ENCODE peak calls at places on chromosomes 1 and 21, in ten cellular contexts. R is anterior cingulate cortex; C is stimulated activated CD4-positive, alpha-beta T cell treated with anti-CD3 and anti-CD28 coated beads, TNF-alpha, amount 100 ng/mL, for 1 hour; T is omental fat pad; M is activated T-cell treated with anti-CD3 and anti-CD28 coated beads, Interleukin-2, amount 50 U/mL, for 1 hour; K is NCI-H1105 treated with DMSO at 0.1 percent for 48 hours; O is ACHN; Z is endodermal cell; P is Calu3; G is sciatic nerve. Y is an unnamed sample.

GRCh38 chr21:40053007-40053406 is 185.8 kb downstream of the PCP4 start:
- DNase-seq in R (peak), C (no peak), T (no peak), M (no peak), K (peak), O (no peak), Z (no peak), P (no peak), G (no peak), Y (no peak)

GRCh38 chr1:5821496-5822176 is 170.6 kb downstream of the NPHP4 start:
- DNase-seq in R (no peak), C (no peak), T (no peak), M (no peak), K (no peak), O (no peak), Z (no peak), P (no peak), G (no peak), Y (no peak)

GRCh38 chr1:160638540-160638857 is 8.3 kb downstream of the SLAMF1 start:
- DNase-seq in R (no peak), C (no peak), T (no peak), M (no peak), K (no peak), O (no peak), Z (no peak), P (no peak), G (no peak), Y (no peak)

GRCh38 chr1:112772781-112773180 is 57.6 kb upstream of the PPM1J start:
- DNase-seq in R (no peak), C (no peak), T (no peak), M (no peak), K (no peak), O (no peak), Z (no peak), P (no peak), G (no peak), Y (no peak)

GRCh38 chr1:150567717-150568561 is 11.5 kb downstream of the MCL1 start:
- DNase-seq in R (no peak), C (no peak), T (no peak), M (peak), K (peak), O (peak), Z (peak), P (peak), G (peak), Y (peak)

GRCh38 chr21:44088401-44088780 is 18.8 kb upstream of the PWP2 start:
- DNase-seq in R (no peak), C (no peak), T (no peak), M (no peak), K (no peak), O (no peak), Z (no peak), P (no peak), G (no peak), Y (no peak)

GRCh38 chr1:233904979-233905415 is 521 bp downstream of the SLC35F3 start:
- DNase-seq in R (no peak), C (no peak), T (no peak), M (no peak), K (no peak), O (peak), Z (peak), P (peak), G (no peak), Y (no peak)

GRCh38 chr1:67459068-67459467 is 28.9 kb upstream of the SERBP1 start:
- DNase-seq in R (no peak), C (no peak), T (no peak), M (no peak), K (no peak), O (no peak), Z (peak), P (no peak), G (no peak), Y (no peak)

GRCh38 chr21:29080454-29080930 is 7.0 kb upstream of the CCT8 start:
- DNase-seq in R (no peak), C (no peak), T (no peak), M (peak), K (no peak), O (no peak), Z (no peak), P (no peak), G (no peak), Y (no peak)

GRCh38 chr1:175824079-175824478 is 80.7 kb upstream of the TNR start:
- DNase-seq in R (no peak), C (no peak), T (no peak), M (no peak), K (no peak), O (peak), Z (peak), P (no peak), G (no peak), Y (peak)

GRCh38 chr1:25435315-25436103 is 4.8 kb downstream of the MACO1 start:
- DNase-seq in R (no peak), C (no peak), T (no peak), M (no peak), K (no peak), O (no peak), Z (no peak), P (no peak), G (no peak), Y (no peak)

GRCh38 chr1:27491748-27492700 is 2.1 kb upstream of the WASF2 start:
- DNase-seq in R (peak), C (no peak), T (no peak), M (no peak), K (no peak), O (no peak), Z (no peak), P (no peak), G (peak), Y (no peak)

GRCh38 chr1:243712890-243713425 is 137.1 kb downstream of the AKT3 start:
- DNase-seq in R (no peak), C (no peak), T (no peak), M (no peak), K (peak), O (no peak), Z (no peak), P (no peak), G (no peak), Y (no peak)

GRCh38 chr1:17010601-17011438 is 908 bp downstream of the ATP13A2 start:
- DNase-seq in R (peak), C (no peak), T (no peak), M (peak), K (peak), O (peak), Z (peak), P (peak), G (no peak), Y (no peak)

GRCh38 chr1:107140703-107141490 is at the start of gene NTNG1:
- DNase-seq in R (no peak), C (no peak), T (no peak), M (peak), K (peak), O (peak), Z (peak), P (peak), G (no peak), Y (no peak)

GRCh38 chr1:59814180-59814900 is 409 bp upstream of the HOOK1 start:
- DNase-seq in R (peak), C (peak), T (peak), M (peak), K (peak), O (peak), Z (peak), P (peak), G (peak), Y (peak)

GRCh38 chr1:56688522-56689026 is 43.5 kb downstream of the PRKAA2 start:
- DNase-seq in R (no peak), C (no peak), T (no peak), M (no peak), K (no peak), O (peak), Z (peak), P (peak), G (no peak), Y (no peak)

GRCh38 chr1:9909222-9910046 is 635 bp downstream of the CTNNBIP1 start:
- DNase-seq in R (no peak), C (no peak), T (no peak), M (no peak), K (peak), O (no peak), Z (peak), P (peak), G (peak), Y (no peak)

GRCh38 chr1:179953974-179954493 is 576 bp upstream of the CEP350 start:
- DNase-seq in R (no peak), C (no peak), T (no peak), M (no peak), K (peak), O (no peak), Z (no peak), P (no peak), G (no peak), Y (no peak)

GRCh38 chr1:230422221-230422981 is 3.7 kb downstream of the PGBD5 start:
- DNase-seq in R (no peak), C (no peak), T (no peak), M (no peak), K (no peak), O (no peak), Z (peak), P (no peak), G (no peak), Y (no peak)

GRCh38 chr1:81453971-81454370 is 346.8 kb upstream of the ADGRL2 start:
- DNase-seq in R (no peak), C (no peak), T (no peak), M (no peak), K (no peak), O (no peak), Z (no peak), P (no peak), G (no peak), Y (no peak)

GRCh38 chr1:101236546-101237228 is at the start of gene S1PR1:
- DNase-seq in R (no peak), C (peak), T (peak), M (peak), K (peak), O (peak), Z (peak), P (no peak), G (peak), Y (no peak)

GRCh38 chr21:45059121-45059520 is 15.3 kb upstream of the ADARB1 start:
- DNase-seq in R (no peak), C (no peak), T (no peak), M (no peak), K (no peak), O (no peak), Z (no peak), P (no peak), G (no peak), Y (no peak)

GRCh38 chr1:212450331-212450881 is 17.7 kb downstream of the NENF start:
- DNase-seq in R (no peak), C (no peak), T (no peak), M (peak), K (no peak), O (peak), Z (no peak), P (no peak), G (no peak), Y (no peak)

GRCh38 chr1:28036431-28036830 is 52.0 kb downstream of the EYA3 start:
- DNase-seq in R (no peak), C (no peak), T (no peak), M (no peak), K (no peak), O (peak), Z (no peak), P (no peak), G (no peak), Y (no peak)

GRCh38 chr1:155466996-155467395 is 95.6 kb downstream of the ASH1L start:
- DNase-seq in R (no peak), C (no peak), T (no peak), M (no peak), K (no peak), O (peak), Z (no peak), P (no peak), G (no peak), Y (no peak)

Y was measured in GM12864.